ENCODE peak calls at places on chromosomes 1 and 21, in six cellular contexts. One of them, this sample, is unnamed. For H3K36me3, the result is how much of the 10 kb centered on the place peaks cover.

GRCh38 chr1:174799136-174799479 is 200.6 kb upstream of the CACYBP start:
- DNase-seq in mesendoderm: no peak
- DNase-seq in neuronal stem cell: no peak
- DNase-seq in mesenchymal stem cell: no peak
- DNase-seq in H1: no peak
- DNase-seq in trophoblast cell: no peak
- DNase-seq in this sample: no peak

GRCh38 chr1:114103992-114104391 is 49.7 kb downstream of the SYT6 start:
- DNase-seq in mesendoderm: no peak
- DNase-seq in neuronal stem cell: no peak
- DNase-seq in mesenchymal stem cell: no peak
- DNase-seq in H1: no peak
- DNase-seq in trophoblast cell: no peak
- DNase-seq in this sample: no peak

GRCh38 chr1:36203554-36204346 is 20.5 kb upstream of the THRAP3 start:
- DNase-seq in mesendoderm: peak
- DNase-seq in neuronal stem cell: no peak
- DNase-seq in mesenchymal stem cell: peak
- DNase-seq in H1: peak
- DNase-seq in trophoblast cell: no peak
- DNase-seq in this sample: peak

GRCh38 chr1:102941364-102941947 is 166.9 kb downstream of the COL11A1 start:
- DNase-seq in mesendoderm: peak
- DNase-seq in neuronal stem cell: no peak
- DNase-seq in mesenchymal stem cell: no peak
- DNase-seq in H1: no peak
- DNase-seq in trophoblast cell: peak
- DNase-seq in this sample: peak

GRCh38 chr1:204321665-204322064 is 38.1 kb downstream of the PLEKHA6 start:
- DNase-seq in mesendoderm: no peak
- DNase-seq in neuronal stem cell: no peak
- DNase-seq in mesenchymal stem cell: peak
- DNase-seq in H1: no peak
- DNase-seq in trophoblast cell: no peak
- DNase-seq in this sample: peak

GRCh38 chr1:31421404-31422040 is 8.5 kb downstream of the SERINC2 start:
- DNase-seq in mesendoderm: peak
- DNase-seq in neuronal stem cell: peak
- DNase-seq in mesenchymal stem cell: peak
- DNase-seq in H1: peak
- DNase-seq in trophoblast cell: no peak
- DNase-seq in this sample: peak

GRCh38 chr1:237677979-237678378 is 212.7 kb downstream of the ZP4 start:
- DNase-seq in mesendoderm: peak
- DNase-seq in neuronal stem cell: no peak
- DNase-seq in mesenchymal stem cell: peak
- DNase-seq in H1: no peak
- DNase-seq in trophoblast cell: peak
- DNase-seq in this sample: peak

GRCh38 chr1:147641695-147642592 is 28.4 kb downstream of the ACP6 start:
- DNase-seq in mesendoderm: peak
- DNase-seq in neuronal stem cell: peak
- DNase-seq in mesenchymal stem cell: peak
- DNase-seq in H1: peak
- DNase-seq in trophoblast cell: peak
- DNase-seq in this sample: peak

GRCh38 chr1:197995408-197996258 is 78.5 kb downstream of the LHX9 start:
- DNase-seq in mesendoderm: no peak
- DNase-seq in neuronal stem cell: no peak
- DNase-seq in mesenchymal stem cell: no peak
- DNase-seq in H1: no peak
- DNase-seq in trophoblast cell: no peak
- DNase-seq in this sample: no peak

GRCh38 chr21:20968391-20968790 is 29.8 kb upstream of the NCAM2 start:
- DNase-seq in mesendoderm: peak
- DNase-seq in neuronal stem cell: no peak
- DNase-seq in mesenchymal stem cell: no peak
- DNase-seq in H1: no peak
- DNase-seq in trophoblast cell: no peak
- DNase-seq in this sample: no peak

GRCh38 chr1:8740034-8740449 is 77.4 kb downstream of the RERE start:
- DNase-seq in mesendoderm: no peak
- DNase-seq in neuronal stem cell: no peak
- DNase-seq in mesenchymal stem cell: peak
- DNase-seq in H1: no peak
- DNase-seq in trophoblast cell: no peak
- DNase-seq in this sample: peak

GRCh38 chr1:154174654-154175053 is 17.2 kb downstream of the TPM3 start:
- DNase-seq in mesendoderm: no peak
- DNase-seq in neuronal stem cell: no peak
- DNase-seq in mesenchymal stem cell: no peak
- DNase-seq in H1: no peak
- DNase-seq in trophoblast cell: no peak
- DNase-seq in this sample: no peak
- H3K23ac ChIP-seq in mesendoderm: no peak
- H3K23ac ChIP-seq in neuronal stem cell: no peak
- H3K23ac ChIP-seq in mesenchymal stem cell: no peak
- H3K23ac ChIP-seq in H1: no peak
- H3K23ac ChIP-seq in trophoblast cell: no peak
- H3K23ac ChIP-seq in this sample: no peak

GRCh38 chr1:181918893-181919728 is 142.4 kb downstream of the ZNF648 start:
- DNase-seq in mesendoderm: peak
- DNase-seq in neuronal stem cell: no peak
- DNase-seq in mesenchymal stem cell: no peak
- DNase-seq in H1: peak
- DNase-seq in trophoblast cell: no peak
- DNase-seq in this sample: no peak

DNA sequence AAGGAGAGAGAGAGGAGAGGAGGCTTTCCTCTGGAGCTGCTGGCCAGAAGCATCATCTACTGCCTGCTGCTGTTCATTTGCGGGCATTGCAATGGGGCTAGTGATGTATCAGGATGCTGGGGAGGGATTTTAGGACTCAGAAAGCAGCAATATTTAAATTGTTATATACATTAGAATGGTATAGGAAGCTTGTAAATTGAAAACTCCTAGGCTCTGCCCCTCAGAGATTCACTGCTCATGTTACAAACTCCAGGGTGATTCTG is 141.9 kb downstream of the ZNF648 start:
- DNase-seq in mesendoderm: peak
- DNase-seq in neuronal stem cell: no peak
- DNase-seq in mesenchymal stem cell: no peak
- DNase-seq in H1: no peak
- DNase-seq in trophoblast cell: no peak
- DNase-seq in this sample: no peak
- H3K36me3 ChIP-seq in mesendoderm: under half
- H3K36me3 ChIP-seq in neuronal stem cell: under half
- H3K36me3 ChIP-seq in mesenchymal stem cell: under half
- H3K36me3 ChIP-seq in H1: under half
- H3K36me3 ChIP-seq in trophoblast cell: under half
- H3K36me3 ChIP-seq in this sample: under half

DNA sequence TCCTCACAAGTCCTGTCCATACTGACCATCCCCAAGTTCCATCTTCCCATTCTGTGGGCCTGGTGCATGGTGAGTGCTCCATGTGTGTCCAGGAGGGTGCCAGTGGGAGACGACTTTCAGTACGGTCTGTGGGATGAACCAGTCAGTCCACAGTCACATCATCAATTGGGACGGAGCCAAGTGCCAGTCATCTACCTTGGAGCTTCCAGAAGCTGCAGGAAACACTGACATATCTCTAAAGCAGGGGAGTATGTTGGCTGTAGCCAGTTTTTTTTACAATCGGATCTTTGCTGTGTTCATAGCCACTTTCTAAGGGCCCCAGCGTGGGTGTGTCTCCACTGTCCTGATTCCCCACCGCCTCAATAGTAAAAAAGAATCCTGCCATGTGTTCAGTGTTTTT is 13.6 kb upstream of the TRIM17 start:
- DNase-seq in mesendoderm: no peak
- DNase-seq in neuronal stem cell: no peak
- DNase-seq in mesenchymal stem cell: no peak
- DNase-seq in H1: no peak
- DNase-seq in trophoblast cell: no peak
- DNase-seq in this sample: no peak
- H3K23ac ChIP-seq in mesendoderm: no peak
- H3K23ac ChIP-seq in neuronal stem cell: no peak
- H3K23ac ChIP-seq in mesenchymal stem cell: no peak
- H3K23ac ChIP-seq in H1: no peak
- H3K23ac ChIP-seq in trophoblast cell: no peak
- H3K23ac ChIP-seq in this sample: no peak

DNA sequence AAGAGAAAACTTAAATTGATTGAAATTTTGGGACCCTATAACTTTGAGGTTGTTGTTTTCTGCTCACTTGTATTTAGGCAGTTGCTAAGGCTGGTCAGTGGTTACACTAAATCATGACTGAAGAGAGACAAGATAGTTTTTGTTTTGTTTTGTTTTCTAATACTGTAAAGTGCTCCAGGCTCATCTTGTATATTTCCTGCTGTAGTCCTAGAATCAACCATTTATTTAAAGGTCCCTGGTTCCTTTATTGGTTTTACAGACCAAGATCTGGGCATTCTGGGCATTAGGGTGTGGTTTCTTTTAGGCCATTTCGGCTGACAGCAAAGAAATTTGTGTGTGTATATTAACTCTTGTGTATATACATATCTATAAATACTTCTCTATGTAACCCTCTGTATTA is 14.9 kb downstream of the SNX27 start:
- DNase-seq in mesendoderm: no peak
- DNase-seq in neuronal stem cell: no peak
- DNase-seq in mesenchymal stem cell: no peak
- DNase-seq in H1: no peak
- DNase-seq in trophoblast cell: no peak
- DNase-seq in this sample: no peak
- H3K36me3 ChIP-seq in mesendoderm: under half
- H3K36me3 ChIP-seq in neuronal stem cell: under half
- H3K36me3 ChIP-seq in mesenchymal stem cell: under half
- H3K36me3 ChIP-seq in H1: under half
- H3K36me3 ChIP-seq in trophoblast cell: under half
- H3K36me3 ChIP-seq in this sample: under half

DNA sequence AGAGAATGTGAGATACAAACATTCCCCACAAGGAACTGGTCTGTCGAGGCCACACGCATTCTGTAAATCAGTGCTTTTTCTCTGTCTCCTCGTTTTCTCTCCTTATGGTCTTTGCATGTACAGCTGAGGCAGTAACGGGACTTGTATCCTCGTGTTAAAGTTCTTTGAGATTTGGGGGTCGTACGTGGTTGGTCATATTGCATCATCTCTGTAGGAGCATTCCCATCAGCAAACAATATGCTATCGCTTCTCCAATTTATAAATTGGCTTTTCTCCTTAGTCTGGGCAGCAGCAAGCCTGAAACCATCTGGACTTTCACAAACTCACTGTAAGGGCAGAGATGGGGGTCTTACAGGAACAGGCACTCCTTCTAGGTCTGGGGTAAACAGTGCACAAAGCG is 13.0 kb upstream of the TRIM17 start:
- DNase-seq in mesendoderm: no peak
- DNase-seq in neuronal stem cell: no peak
- DNase-seq in mesenchymal stem cell: no peak
- DNase-seq in H1: no peak
- DNase-seq in trophoblast cell: no peak
- DNase-seq in this sample: no peak
- H3K23ac ChIP-seq in mesendoderm: no peak
- H3K23ac ChIP-seq in neuronal stem cell: no peak
- H3K23ac ChIP-seq in mesenchymal stem cell: no peak
- H3K23ac ChIP-seq in H1: no peak
- H3K23ac ChIP-seq in trophoblast cell: no peak
- H3K23ac ChIP-seq in this sample: no peak

DNA sequence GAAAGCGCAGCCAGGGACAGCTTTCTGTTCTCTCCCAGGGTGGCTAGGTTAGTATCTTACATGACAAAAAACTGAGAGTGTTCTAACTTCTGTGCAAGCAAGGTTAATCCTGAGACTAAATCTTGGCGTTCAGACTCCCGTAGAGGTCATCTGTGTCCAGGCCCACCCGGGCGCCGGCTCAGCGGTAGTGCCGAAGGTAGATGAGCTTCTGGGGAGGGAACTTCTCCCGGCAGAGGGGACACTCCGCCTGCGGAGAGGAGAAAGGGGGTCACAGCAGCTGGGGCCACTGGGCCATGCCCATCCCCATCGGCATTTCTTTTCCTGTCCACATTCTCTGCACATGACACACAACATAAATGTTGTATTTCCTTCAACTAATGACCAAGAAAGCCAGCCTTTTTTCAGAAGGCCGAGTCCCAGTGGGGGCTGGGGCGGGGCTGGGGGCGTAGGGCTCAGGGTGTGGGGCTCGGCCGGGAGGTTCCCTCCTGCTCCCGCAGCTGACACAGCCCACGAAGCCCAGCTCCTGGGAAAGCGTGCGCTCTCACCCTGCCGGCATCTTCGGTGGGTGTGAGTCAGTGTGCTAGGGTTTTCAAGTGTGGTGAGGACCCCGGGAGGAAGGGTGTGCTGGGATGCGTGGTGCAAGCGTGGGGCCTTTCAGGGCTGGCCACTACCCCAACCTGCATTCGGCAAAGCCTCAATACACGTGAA is 6.6 kb downstream of the PEX10 start:
- DNase-seq in mesendoderm: no peak
- DNase-seq in neuronal stem cell: no peak
- DNase-seq in mesenchymal stem cell: peak
- DNase-seq in H1: no peak
- DNase-seq in trophoblast cell: no peak
- DNase-seq in this sample: peak
- H3K36me3 ChIP-seq in mesendoderm: under half
- H3K36me3 ChIP-seq in neuronal stem cell: half or more
- H3K36me3 ChIP-seq in mesenchymal stem cell: half or more
- H3K36me3 ChIP-seq in H1: under half
- H3K36me3 ChIP-seq in trophoblast cell: half or more
- H3K36me3 ChIP-seq in this sample: half or more

DNA sequence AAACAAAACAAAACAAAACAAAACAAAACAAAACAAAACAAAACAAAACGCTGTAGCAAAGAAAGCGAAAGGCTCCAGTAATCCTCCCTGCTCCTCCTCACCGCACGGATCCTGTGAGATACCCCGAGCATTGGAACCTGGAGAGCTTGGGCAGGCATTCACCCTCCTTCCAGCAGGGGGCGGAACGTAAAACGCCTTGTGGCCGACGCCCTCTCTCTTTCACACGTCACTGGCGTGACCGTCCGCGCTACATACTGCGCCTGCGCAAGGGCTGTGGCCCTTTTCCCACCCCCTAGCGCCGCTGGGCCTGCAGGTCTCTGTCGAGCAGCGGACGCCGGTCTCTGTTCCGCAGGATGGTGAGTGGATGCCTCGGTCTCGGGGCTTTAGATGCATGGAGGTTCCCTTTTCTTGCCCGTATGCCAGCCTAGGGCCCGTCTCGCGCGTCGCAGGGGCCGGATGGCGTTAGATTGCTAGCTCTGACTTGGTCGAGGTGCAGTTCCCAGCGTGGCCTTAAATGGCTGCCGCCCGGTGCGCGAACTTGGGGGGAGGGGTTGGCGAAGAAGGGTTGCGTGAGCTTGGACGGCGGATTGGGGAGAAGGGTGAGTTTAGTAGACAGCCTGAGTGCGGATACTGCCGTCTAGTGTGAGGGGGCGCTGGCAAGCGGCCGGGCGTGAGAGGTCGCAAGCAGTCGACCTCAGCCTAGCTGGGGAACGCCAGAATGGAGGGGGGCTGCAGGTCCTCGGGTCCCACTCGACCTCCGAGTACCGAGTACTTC is at the start of gene RPL5:
- DNase-seq in mesendoderm: peak
- DNase-seq in neuronal stem cell: peak
- DNase-seq in mesenchymal stem cell: peak
- DNase-seq in H1: peak
- DNase-seq in trophoblast cell: peak
- DNase-seq in this sample: peak
- H3K23ac ChIP-seq in mesendoderm: peak
- H3K23ac ChIP-seq in neuronal stem cell: peak
- H3K23ac ChIP-seq in mesenchymal stem cell: no peak
- H3K23ac ChIP-seq in H1: no peak
- H3K23ac ChIP-seq in trophoblast cell: peak
- H3K23ac ChIP-seq in this sample: peak